ENCODE peak calls at places on chromosomes 11 and 22, in nine cellular contexts. J is psoas muscle, E is AG09309, M is body of pancreas, Y is heart right ventricle, A is testis, O is retinal pigment epithelial cell, I is keratinocyte, S is choroid plexus epithelial cell. B is an unnamed sample.

GRCh38 chr11:41479179-41479578 is 19.7 kb upstream of the LRRC4C start:
- DNase-seq in I (no peak), Y (no peak), A (no peak), O (no peak), J (no peak), E (no peak), S (no peak), M (no peak), B (no peak)

GRCh38 chr11:70079691-70080090 is 1.6 kb downstream of the ANO1 start:
- DNase-seq in I (no peak), O (no peak), E (no peak), J (peak), S (no peak), A (no peak), M (no peak), Y (no peak), B (no peak)

GRCh38 chr11:26792956-26793355 is 71.1 kb upstream of the SLC5A12 start:
- DNase-seq in E (peak), M (no peak), A (no peak), J (no peak), S (peak), Y (no peak), O (no peak), I (no peak), B (no peak)

GRCh38 chr11:96391698-96392307 is 2.0 kb downstream of the JRKL start:
- DNase-seq in I (no peak), O (no peak), M (no peak), Y (no peak), E (no peak), J (no peak), S (peak), A (no peak), B (no peak)

GRCh38 chr22:27270818-27271510 is 530.6 kb downstream of the MN1 start:
- DNase-seq in O (no peak), S (peak), M (no peak), A (peak), I (no peak), E (no peak), J (no peak), Y (peak), B (no peak)

GRCh38 chr11:45413156-45413833 is 127.2 kb upstream of the SYT13 start:
- DNase-seq in S (no peak), J (no peak), O (no peak), I (no peak), M (no peak), Y (no peak), A (no peak), E (no peak), B (no peak)

GRCh38 chr22:24871611-24872205 is 65.7 kb downstream of the SGSM1 start:
- DNase-seq in E (no peak), O (no peak), S (peak), M (no peak), Y (no peak), J (no peak), I (no peak), A (no peak), B (no peak)

GRCh38 chr22:36201630-36202312 is at the start of gene APOL4:
- DNase-seq in M (peak), A (peak), O (no peak), E (no peak), J (peak), I (no peak), Y (peak), S (no peak), B (no peak)

GRCh38 chr11:69915151-69915500 is 95.9 kb upstream of the FGF3 start:
- DNase-seq in E (no peak), S (peak), M (no peak), J (no peak), Y (no peak), I (peak), O (no peak), A (no peak), B (no peak)

GRCh38 chr11:110130642-110131238 is 37.5 kb downstream of the ZC3H12C start:
- DNase-seq in Y (no peak), E (no peak), J (no peak), S (peak), A (no peak), I (peak), M (no peak), O (peak), B (peak)

GRCh38 chr22:44392446-44392921 is 79.7 kb upstream of the SHISAL1 start:
- DNase-seq in A (no peak), Y (no peak), S (no peak), J (peak), M (no peak), O (no peak), I (no peak), E (no peak), B (no peak)

GRCh38 chr11:9214765-9215164 is 50.4 kb downstream of the DENND5A start:
- DNase-seq in A (no peak), J (no peak), S (peak), M (no peak), Y (no peak), I (no peak), O (peak), E (no peak), B (no peak)

GRCh38 chr11:44744160-44744559 is 17.4 kb downstream of the TSPAN18 start:
- DNase-seq in J (no peak), Y (no peak), A (no peak), M (no peak), O (no peak), E (no peak), I (no peak), S (no peak), B (no peak)

GRCh38 chr11:28529046-28529445 is 420.9 kb downstream of the METTL15 start:
- DNase-seq in E (peak), A (no peak), O (no peak), J (no peak), S (peak), M (no peak), I (no peak), Y (no peak), B (no peak)

GRCh38 chr11:113263458-113264095 is 50.8 kb upstream of the TTC12 start:
- DNase-seq in I (no peak), E (no peak), M (no peak), A (no peak), O (no peak), Y (no peak), J (no peak), S (no peak), B (no peak)

GRCh38 chr11:76839326-76839725 is 21.4 kb upstream of the ACER3 start:
- DNase-seq in J (no peak), M (no peak), Y (no peak), A (no peak), I (no peak), S (no peak), O (no peak), E (no peak), B (no peak)

GRCh38 chr11:133399294-133399693 is 133.0 kb downstream of the OPCML start:
- DNase-seq in A (no peak), I (no peak), S (no peak), Y (no peak), O (no peak), E (no peak), M (no peak), J (no peak), B (no peak)

GRCh38 chr11:12177739-12178338 is 67.4 kb downstream of the MICAL2 start:
- DNase-seq in A (no peak), O (no peak), M (no peak), E (no peak), I (no peak), Y (no peak), S (no peak), J (no peak), B (no peak)

GRCh38 chr22:31343235-31344191 is 2.6 kb downstream of the PATZ1 start:
- DNase-seq in E (no peak), Y (peak), J (no peak), I (no peak), O (no peak), A (peak), S (peak), M (peak), B (no peak)

GRCh38 chr11:102367364-102367763 is 20.4 kb downstream of the BIRC2 start:
- DNase-seq in A (no peak), I (no peak), J (no peak), S (peak), E (no peak), Y (no peak), O (no peak), M (no peak), B (no peak)

GRCh38 chr22:29481265-29482000 is 1.4 kb downstream of the NEFH start:
- DNase-seq in S (no peak), J (no peak), M (peak), A (peak), O (no peak), I (no peak), E (no peak), Y (no peak), B (no peak)

GRCh38 chr11:74696932-74697687 is 34.1 kb downstream of the CHRDL2 start:
- DNase-seq in O (peak), Y (peak), J (peak), E (peak), M (peak), I (no peak), S (peak), A (peak), B (peak)

GRCh38 chr11:84947070-84947469 is 680.1 kb downstream of the DLG2 start:
- DNase-seq in O (no peak), M (no peak), J (no peak), S (no peak), E (no peak), Y (no peak), I (no peak), A (no peak), B (no peak)

GRCh38 chr22:49261616-49262015 is 566.1 kb downstream of the BRD1 start:
- DNase-seq in Y (no peak), E (no peak), J (no peak), A (no peak), M (no peak), O (no peak), I (no peak), S (no peak), B (no peak)

GRCh38 chr11:60981515-60981914 is 10.0 kb downstream of the CD6 start:
- DNase-seq in Y (no peak), I (no peak), M (no peak), J (no peak), A (peak), O (no peak), E (no peak), S (no peak), B (no peak)

GRCh38 chr11:118200901-118201680 is 23.7 kb downstream of the JAML start:
- DNase-seq in A (no peak), I (no peak), O (no peak), E (no peak), J (no peak), S (no peak), M (no peak), Y (no peak), B (no peak)

GRCh38 chr11:64220798-64221197 is 5.2 kb downstream of the TRPT1 start:
- DNase-seq in S (no peak), J (no peak), A (no peak), I (no peak), O (no peak), Y (no peak), E (no peak), M (no peak), B (no peak)

GRCh38 chr22:50545522-50546325 is at the start of gene KLHDC7B:
- DNase-seq in O (no peak), E (no peak), J (peak), S (peak), Y (no peak), I (no peak), M (no peak), A (no peak), B (no peak)

GRCh38 chr22:41596776-41597634 is 7.4 kb upstream of the PMM1 start:
- DNase-seq in S (peak), J (peak), I (no peak), Y (peak), O (no peak), A (peak), M (peak), E (no peak), B (no peak)

GRCh38 chr22:36384766-36385400 is 2.9 kb downstream of the MYH9 start:
- DNase-seq in E (no peak), A (no peak), I (no peak), Y (no peak), O (no peak), S (no peak), M (no peak), J (no peak), B (no peak)

GRCh38 chr11:119236891-119237290 is 30.8 kb downstream of the CBL start:
- DNase-seq in A (no peak), Y (no peak), J (no peak), S (peak), I (no peak), M (no peak), E (no peak), O (no peak), B (no peak)

GRCh38 chr22:49156662-49157285 is 670.9 kb downstream of the BRD1 start:
- DNase-seq in J (no peak), M (peak), O (no peak), E (no peak), S (no peak), I (no peak), A (no peak), Y (no peak), B (no peak)

GRCh38 chr11:93904711-93905110 is 54.3 kb upstream of the VSTM5 start:
- DNase-seq in J (no peak), S (no peak), I (no peak), M (no peak), A (no peak), E (no peak), O (no peak), Y (no peak), B (no peak)

GRCh38 chr11:69337211-69337721 is 43.3 kb downstream of the MYEOV start:
- DNase-seq in E (no peak), Y (no peak), J (no peak), I (no peak), M (peak), A (no peak), S (peak), O (no peak), B (no peak)

GRCh38 chr11:117921456-117921855 is 7.7 kb downstream of the TMPRSS13 start:
- DNase-seq in J (no peak), S (no peak), Y (no peak), M (no peak), A (no peak), E (no peak), I (no peak), O (no peak), B (no peak)

GRCh38 chr11:134331565-134332188 is at the start of gene GLB1L2:
- DNase-seq in O (no peak), I (no peak), S (peak), M (peak), J (peak), A (peak), E (no peak), Y (peak), B (no peak)

GRCh38 chr11:122069946-122070345 is 46.1 kb downstream of the BLID start:
- DNase-seq in Y (peak), E (peak), A (peak), M (peak), S (peak), J (peak), I (no peak), O (peak), B (peak)

GRCh38 chr11:112506852-112507251 is 246.2 kb upstream of the PLET1 start:
- DNase-seq in Y (no peak), E (no peak), J (no peak), I (no peak), A (no peak), S (no peak), M (no peak), O (no peak), B (no peak)

GRCh38 chr22:17269607-17270261 is 50.5 kb upstream of the ADA2 start:
- DNase-seq in J (no peak), O (no peak), A (no peak), M (no peak), I (no peak), S (no peak), Y (no peak), E (no peak), B (no peak)

GRCh38 chr11:33379931-33380330 is 122.8 kb downstream of the HIPK3 start:
- DNase-seq in E (no peak), J (no peak), I (no peak), S (no peak), Y (no peak), A (no peak), O (no peak), M (no peak), B (no peak)
- H3K4me3 ChIP-seq in E (no peak), J (no peak), I (no peak), S (no peak), Y (no peak), A (no peak), O (no peak), M (no peak), B (no peak)

DNA sequence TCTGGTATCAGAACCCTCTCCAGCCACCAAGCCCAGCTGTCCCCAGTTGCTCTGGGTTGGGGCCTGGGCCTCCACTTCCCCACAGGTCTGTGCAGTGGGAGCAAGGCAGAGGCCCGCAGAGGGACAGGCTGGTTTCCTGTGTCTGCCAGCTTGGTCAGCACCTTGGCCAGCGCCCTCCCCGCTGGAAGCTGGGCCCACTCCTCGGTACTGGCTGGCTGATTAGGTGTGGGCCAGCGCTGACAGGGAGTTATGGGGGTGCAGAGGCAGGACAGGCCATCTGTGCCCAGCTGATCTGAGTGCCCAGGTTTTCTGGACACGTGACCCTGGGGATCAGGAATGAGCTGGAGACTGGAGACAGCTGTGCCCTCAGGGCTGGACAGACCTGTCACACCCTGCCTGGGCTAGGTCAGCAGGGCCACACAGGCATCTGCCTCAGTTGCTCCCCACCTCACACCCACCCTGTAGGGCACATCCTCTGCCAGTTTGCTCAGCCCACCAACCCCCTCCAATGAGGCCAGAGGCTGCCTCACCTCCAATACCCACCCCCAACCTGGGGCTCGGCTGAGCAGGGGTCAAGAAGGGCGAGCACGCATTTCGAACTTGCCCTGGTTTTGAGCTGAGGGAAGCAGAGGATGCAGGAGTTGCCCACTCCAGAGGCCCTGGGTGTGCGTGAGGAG is 175.3 kb downstream of the IGLL1 start:
- DNase-seq in O (no peak), S (peak), I (no peak), A (peak), J (no peak), E (no peak), Y (peak), M (peak), B (no peak)
- TF ChIP-seq CTCF in O (no peak), S (no peak), I (no peak), A (no peak), J (no peak), E (no peak), Y (no peak), M (no peak), B (no peak)

GRCh38 chr11:79794484-79795393 is 353.9 kb upstream of the TENM4 start:
- DNase-seq in Y (no peak), E (no peak), A (peak), M (no peak), S (no peak), I (no peak), O (no peak), J (no peak), B (no peak)
- H3K4me3 ChIP-seq in Y (no peak), E (no peak), A (no peak), M (no peak), S (no peak), I (no peak), O (no peak), J (no peak), B (no peak)

GRCh38 chr22:46102159-46102558 is 48.2 kb upstream of the PPARA start:
- DNase-seq in I (no peak), Y (no peak), J (no peak), M (no peak), A (no peak), S (no peak), E (no peak), O (no peak), B (no peak)

GRCh38 chr22:46098525-46099475 is 51.5 kb upstream of the PPARA start:
- DNase-seq in O (no peak), A (no peak), E (no peak), M (no peak), Y (no peak), J (no peak), S (no peak), I (no peak), B (no peak)

GRCh38 chr22:46100401-46101105 is 49.8 kb upstream of the PPARA start:
- DNase-seq in Y (no peak), O (no peak), E (no peak), A (no peak), J (no peak), I (no peak), S (no peak), M (no peak), B (no peak)

GRCh38 chr22:46097268-46097900 is 52.9 kb upstream of the PPARA start:
- DNase-seq in E (no peak), A (no peak), Y (no peak), J (no peak), S (no peak), M (no peak), O (no peak), I (no peak), B (no peak)

GRCh38 chr22:46099740-46100139 is 50.6 kb upstream of the PPARA start:
- DNase-seq in E (no peak), O (no peak), Y (no peak), M (no peak), J (no peak), I (no peak), S (no peak), A (no peak), B (no peak)
- TF ChIP-seq CTCF in E (no peak), O (no peak), Y (no peak), M (no peak), J (no peak), I (no peak), S (no peak), A (no peak), B (no peak)

B was measured in kidney epithelial cell.